ENCODE peak calls at places on chromosomes 3 and 15, in six cellular contexts. I, G, M, E, V and W are unnamed samples.
A peak's percentile ranks its signal among the peaks of the same experiment; 100 is the strongest.

GRCh38 chr15:85047271-85047948 is 65.8 kb downstream of the PDE8A start:
- DNase-seq in M (peak; percentile 99), G (no peak), V (no peak), I (no peak), E (peak; percentile 97), W (no peak)

GRCh38 chr15:26023231-26023630 is 160.1 kb upstream of the ATP10A start:
- DNase-seq in E (no peak), V (no peak), M (no peak), G (no peak), I (no peak), W (no peak)

GRCh38 chr3:51386852-51387229 is 1.8 kb downstream of the MANF start:
- DNase-seq in E (no peak), M (no peak), G (no peak), I (no peak), V (no peak), W (no peak)

GRCh38 chr15:91887921-91888373 is 34.4 kb downstream of the SLCO3A1 start:
- DNase-seq in V (no peak), E (peak; percentile 23), I (peak; percentile 36), M (no peak), G (no peak), W (no peak)

GRCh38 chr3:184814214-184814613 is 2.2 kb downstream of the VPS8 start:
- DNase-seq in M (peak; percentile 20), V (no peak), E (no peak), G (no peak), I (no peak), W (no peak)

GRCh38 chr3:160094562-160094961 is 105.9 kb downstream of the IL12A start:
- DNase-seq in M (no peak), E (no peak), I (no peak), V (no peak), G (no peak), W (no peak)

GRCh38 chr3:37967252-37967881 is 23.2 kb upstream of the VILL start:
- DNase-seq in G (peak; percentile 37), I (peak; percentile 45), V (peak; percentile 17), E (peak; percentile 73), M (peak; percentile 71), W (peak; percentile 29)

GRCh38 chr15:100760357-100760903 is 119.2 kb upstream of the ALDH1A3 start:
- DNase-seq in G (no peak), E (no peak), V (no peak), M (no peak), I (no peak), W (no peak)

GRCh38 chr3:129162729-129163579 is 2.1 kb upstream of the ISY1 start:
- DNase-seq in V (no peak), G (no peak), E (peak; percentile 16), I (no peak), M (no peak), W (no peak)

GRCh38 chr3:46061108-46061507 is 33.8 kb upstream of the XCR1 start:
- DNase-seq in V (no peak), E (no peak), M (no peak), G (no peak), I (no peak), W (no peak)